ENCODE peak calls at places on chromosomes 5 and 9, in four cellular contexts. I, F, B and S are unnamed samples. For H3K9me3, the result is how much of the 10 kb centered on the place peaks cover.

GRCh38 chr5:174310243-174310642 is 264.7 kb downstream of the NSG2 start:
- DNase-seq in B (peak), I (no peak), F (no peak), S (no peak)

GRCh38 chr5:184461-184860 is 6.8 kb upstream of the LRRC14B start:
- DNase-seq in I (no peak), F (no peak), B (no peak), S (no peak)

GRCh38 chr9:631596-631995 is 209.9 kb upstream of the DMRT1 start:
- DNase-seq in B (no peak), F (no peak), I (no peak), S (no peak)

GRCh38 chr5:132176987-132177386 is 50.7 kb downstream of the P4HA2 start:
- DNase-seq in F (no peak), I (no peak), B (no peak), S (no peak)

GRCh38 chr9:4984171-4984570 is 901 bp upstream of the JAK2 start:
- DNase-seq in F (no peak), B (peak), I (no peak), S (peak)

GRCh38 chr9:81848472-81848871 is 79.8 kb upstream of the SPATA31D4 start:
- DNase-seq in B (no peak), F (no peak), I (no peak), S (no peak)

GRCh38 chr9:114500583-114501292 is 4.5 kb downstream of the WHRN start:
- DNase-seq in B (no peak), I (no peak), F (no peak), S (no peak)

GRCh38 chr5:43065384-43066230 is 25.5 kb upstream of the ANXA2R start:
- DNase-seq in B (peak), F (peak), I (peak), S (no peak)

GRCh38 chr9:89177401-89178161 is 1.0 kb downstream of the SHC3 start:
- DNase-seq in F (peak), I (no peak), B (no peak), S (no peak)

GRCh38 chr9:137602661-137603060 is 2.8 kb upstream of the ARRDC1 start:
- DNase-seq in I (no peak), F (no peak), B (no peak), S (no peak)

GRCh38 chr5:17831279-17831678 is 197.0 kb downstream of the TAF11L14 start:
- DNase-seq in F (no peak), B (no peak), I (no peak), S (no peak)

GRCh38 chr5:103362211-103362610 is 103.6 kb downstream of the MACIR start:
- DNase-seq in B (no peak), I (no peak), F (no peak), S (no peak)

GRCh38 chr5:40914835-40915234 is 5.5 kb downstream of the C7 start:
- DNase-seq in B (no peak), I (no peak), F (no peak), S (no peak)

GRCh38 chr5:137565450-137565849 is 66.3 kb upstream of the SPOCK1 start:
- DNase-seq in F (no peak), I (no peak), B (no peak), S (no peak)

GRCh38 chr5:100647461-100648230 is 112.5 kb downstream of the FAM174A start:
- DNase-seq in B (peak), F (peak), I (peak), S (peak)

GRCh38 chr5:144915452-144915851 is 744.8 kb downstream of the KCTD16 start:
- DNase-seq in B (no peak), I (no peak), F (no peak), S (no peak)

GRCh38 chr5:124887223-124887622 is 140.8 kb upstream of the ZNF608 start:
- DNase-seq in I (no peak), B (no peak), F (no peak), S (no peak)

GRCh38 chr5:124889522-124889828 is 143.0 kb upstream of the ZNF608 start:
- DNase-seq in F (no peak), I (no peak), B (no peak), S (no peak)

GRCh38 chr5:124888050-124888506 is 141.6 kb upstream of the ZNF608 start:
- DNase-seq in F (no peak), B (no peak), I (no peak), S (peak)

GRCh38 chr5:124889850-124890249 is 143.4 kb upstream of the ZNF608 start:
- DNase-seq in B (no peak), F (no peak), I (no peak), S (no peak)

DNA sequence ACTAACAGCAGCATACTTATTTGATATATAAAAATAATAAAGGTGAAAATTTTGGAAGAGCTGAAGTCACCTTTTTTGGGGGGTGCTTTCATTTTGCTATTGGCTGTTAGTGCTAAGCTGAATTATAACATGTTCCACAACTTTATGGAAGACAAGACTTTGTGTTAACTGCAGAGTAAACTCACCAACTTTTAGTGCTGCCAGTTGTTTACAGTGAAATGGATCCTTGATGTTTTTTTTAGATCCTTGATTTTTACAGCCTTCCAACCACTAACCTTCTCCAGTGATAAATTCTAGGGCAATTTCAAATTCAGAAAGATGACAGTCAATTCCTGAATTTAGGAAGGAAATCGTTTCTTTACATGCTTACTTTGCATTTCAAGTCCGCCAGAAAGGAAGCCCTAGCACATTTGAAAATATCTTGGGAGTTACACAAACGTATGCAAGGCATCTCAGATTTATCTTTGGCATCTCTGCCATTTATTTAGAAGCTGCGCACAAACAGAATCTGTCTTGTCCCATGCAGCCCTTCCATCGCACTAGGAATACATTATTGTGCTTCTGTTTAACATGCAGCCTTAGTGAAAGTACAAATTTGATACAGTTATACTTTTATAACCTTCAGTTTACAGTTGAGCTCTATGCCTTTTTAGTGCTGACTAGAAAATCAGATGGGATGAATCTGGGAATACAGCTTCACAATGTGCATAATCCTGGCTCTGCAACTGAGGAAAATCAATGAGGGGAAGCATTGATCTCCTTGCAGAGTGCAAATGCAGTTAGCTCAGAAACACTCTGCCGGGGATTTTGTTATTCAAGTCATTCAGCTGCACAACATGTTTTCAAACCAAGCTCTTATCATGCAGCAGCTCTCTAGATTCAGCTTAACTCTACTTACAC is 142.4 kb upstream of the ZNF608 start:
- DNase-seq in F (no peak), I (no peak), B (no peak), S (no peak)
- H3K4me3 ChIP-seq in F (no peak), I (no peak), B (no peak), S (no peak)

DNA sequence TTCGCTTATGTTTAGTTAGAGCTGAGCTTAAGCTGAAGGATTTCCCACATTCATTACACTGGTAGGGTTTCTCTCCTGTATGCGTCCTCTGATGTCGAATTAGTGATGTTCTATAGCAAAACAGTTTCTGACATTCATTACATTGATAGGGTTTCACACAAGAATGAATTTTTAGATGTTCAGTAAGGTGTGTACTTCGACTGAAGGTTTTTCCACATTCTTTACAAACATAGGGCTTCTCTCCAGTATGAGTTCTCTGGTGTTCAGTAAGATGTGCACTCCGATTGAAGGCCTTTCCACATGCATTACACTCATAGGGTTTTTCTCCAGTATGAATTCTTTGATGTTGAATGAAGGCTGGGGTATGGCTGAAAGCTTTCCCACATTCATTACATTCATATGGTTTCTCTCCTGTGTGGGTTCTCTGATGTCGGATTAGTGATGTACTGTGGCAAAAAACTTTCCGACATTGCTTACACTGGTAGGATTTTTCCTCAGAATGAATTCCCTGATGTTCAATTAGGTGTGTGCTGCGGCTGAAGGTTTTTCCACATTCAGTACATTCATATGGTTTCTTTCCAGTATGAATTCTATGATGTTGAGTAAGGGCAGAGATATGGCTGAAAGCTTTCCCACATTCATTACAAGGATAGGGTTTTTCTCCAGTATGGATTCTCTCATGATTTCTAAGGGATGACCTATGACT is 14.6 kb downstream of the ZNF883 start:
- DNase-seq in F (no peak), B (no peak), I (no peak), S (no peak)
- H3K9me3 ChIP-seq in F (under half), B (half or more), I (under half), S (under half)

DNA sequence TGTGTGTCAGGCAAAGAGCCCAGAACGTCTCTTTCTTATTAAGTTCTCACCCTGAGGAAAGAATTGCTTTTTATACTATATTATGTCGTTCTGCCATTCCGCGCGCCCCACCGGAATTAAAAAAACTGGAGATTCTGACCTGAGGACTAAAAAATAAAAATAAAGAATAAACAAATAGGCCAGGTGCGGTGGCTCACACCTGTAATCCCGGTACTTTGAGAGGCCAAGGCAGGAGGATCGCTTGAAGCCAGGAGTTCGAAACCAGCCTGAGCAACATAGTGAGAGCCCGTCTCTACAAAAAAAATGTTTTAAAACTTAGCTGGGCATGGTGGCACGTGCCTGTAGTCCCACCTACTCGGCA is 677 bp upstream of the DYNC2I2 start:
- DNase-seq in F (no peak), B (no peak), I (no peak), S (no peak)
- H3K4me3 ChIP-seq in F (peak), B (peak), I (peak), S (peak)

DNA sequence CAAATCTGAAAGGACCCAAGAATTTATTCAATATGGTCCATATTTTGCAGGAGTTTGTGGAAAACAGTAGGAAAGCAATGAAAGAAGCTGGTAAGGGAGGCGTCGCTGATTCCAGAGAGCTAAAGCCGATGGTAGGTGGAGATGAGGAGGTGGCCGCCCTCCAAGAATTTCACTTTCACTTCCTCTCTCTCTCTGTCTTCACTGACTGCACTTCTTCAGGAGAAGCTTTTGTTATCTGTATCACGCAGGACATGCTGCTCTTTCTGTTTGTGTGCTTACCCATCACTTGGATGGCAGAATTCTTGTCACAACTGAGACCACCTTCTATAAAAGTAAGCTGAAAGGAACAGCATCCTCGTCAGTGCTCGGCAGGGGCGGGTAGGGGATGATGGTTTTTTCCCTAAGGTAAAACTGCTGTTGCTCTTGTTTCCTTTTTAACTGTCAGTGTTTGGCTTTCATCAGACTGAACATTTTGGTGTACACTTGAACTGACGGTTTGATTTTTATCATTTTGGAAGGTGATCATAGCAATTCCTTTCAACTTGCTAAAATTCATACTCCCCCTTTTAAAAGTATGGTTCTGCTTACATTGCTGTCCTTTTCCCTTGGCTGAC is 62.4 kb upstream of the FSD1L start:
- DNase-seq in I (peak), F (no peak), B (no peak), S (no peak)
- H3K9me3 ChIP-seq in I (under half), F (under half), B (under half), S (under half)

GRCh38 chr5:157389103-157389502 is 70.9 kb upstream of the NIPAL4 start:
- DNase-seq in F (no peak), I (no peak), B (no peak), S (no peak)
- H3K4me3 ChIP-seq in F (no peak), I (no peak), B (no peak), S (no peak)

GRCh38 chr5:13278148-13278547 is 666.3 kb downstream of the DNAH5 start:
- DNase-seq in B (no peak), F (no peak), I (no peak), S (peak)
- H3K9me3 ChIP-seq in B (under half), F (under half), I (under half), S (under half)

GRCh38 chr9:77177143-77177893 is at the start of gene VPS13A:
- DNase-seq in I (peak), B (peak), F (peak), S (peak)

GRCh38 chr9:77183581-77183980 is 6.2 kb downstream of the VPS13A start:
- DNase-seq in F (no peak), B (no peak), I (no peak), S (no peak)

GRCh38 chr9:77176686-77177142 is 620 bp upstream of the VPS13A start:
- DNase-seq in B (no peak), I (no peak), F (no peak), S (no peak)

GRCh38 chr9:77177894-77178794 is 810 bp downstream of the VPS13A start:
- DNase-seq in F (peak), I (peak), B (no peak), S (peak)

DNA sequence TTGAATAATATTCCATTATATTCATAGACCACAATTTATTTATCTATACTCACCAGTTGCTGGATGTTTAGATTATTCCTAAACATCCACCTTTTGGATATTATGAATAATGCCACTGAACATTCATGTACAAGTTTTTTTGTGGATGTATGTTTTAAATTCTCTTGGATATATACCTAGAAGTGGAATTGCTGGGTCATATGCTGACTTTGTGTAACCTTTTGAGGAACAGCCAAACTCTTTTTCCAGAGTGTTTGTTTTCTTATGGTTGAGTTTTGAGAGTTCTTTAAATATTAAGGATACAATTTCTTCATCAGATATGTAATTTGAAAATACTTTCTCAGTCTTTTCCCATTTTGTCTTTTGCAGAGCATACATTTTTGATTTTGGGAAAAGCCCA is 2.7 kb downstream of the VPS13A start:
- DNase-seq in I (no peak), F (no peak), B (no peak), S (no peak)
- H3K4me3 ChIP-seq in I (no peak), F (no peak), B (no peak), S (peak)

GRCh38 chr5:165722401-165722800 is 2217.0 kb downstream of the MAT2B start:
- DNase-seq in I (no peak), B (no peak), F (no peak), S (no peak)
- H3K9me3 ChIP-seq in I (under half), B (under half), F (under half), S (under half)

DNA sequence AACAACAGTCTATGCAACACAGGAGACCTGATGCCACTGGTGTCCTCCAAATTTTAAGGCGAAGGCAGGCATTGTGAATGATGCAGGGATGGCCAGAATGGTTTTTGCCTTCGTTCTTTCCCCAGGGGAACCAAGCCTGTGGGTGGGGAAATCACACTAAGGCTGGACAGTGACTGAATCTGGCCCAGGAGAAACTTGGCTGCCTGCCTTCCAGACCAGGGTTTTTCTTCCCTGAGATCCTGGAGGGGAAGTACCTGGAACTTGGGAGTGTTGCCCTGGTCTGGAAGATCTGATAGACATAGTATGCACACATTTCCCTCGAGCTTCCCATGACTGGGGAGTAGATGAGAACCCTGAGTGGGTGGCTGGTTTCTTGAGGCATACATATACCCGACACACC is 699 bp upstream of the IL11RA start:
- DNase-seq in F (peak), B (no peak), I (no peak), S (no peak)
- H3K4me3 ChIP-seq in F (peak), B (peak), I (no peak), S (peak)

GRCh38 chr5:141356133-141356532 is 1.3 kb downstream of the PCDHGA4 start:
- DNase-seq in B (no peak), I (no peak), F (no peak), S (no peak)

GRCh38 chr5:141351591-141351990 is 1.7 kb downstream of the PCDHGB1 start:
- DNase-seq in I (no peak), F (no peak), B (no peak), S (no peak)

GRCh38 chr5:141356950-141357349 is 2.1 kb downstream of the PCDHGA4 start:
- DNase-seq in F (no peak), B (no peak), I (no peak), S (no peak)

GRCh38 chr5:141355641-141356040 is 820 bp downstream of the PCDHGA4 start:
- DNase-seq in F (no peak), I (no peak), B (no peak), S (no peak)

GRCh38 chr5:141354900-141355469 is at the start of gene PCDHGA4:
- DNase-seq in I (no peak), F (no peak), B (no peak), S (no peak)
- H3K9me3 ChIP-seq in I (under half), F (under half), B (half or more), S (under half)